ENCODE peak calls at places on chromosomes 12 and 14, in eight cellular contexts. One of them, this sample, is unnamed.

GRCh38 chr14:94936901-94937321 is 167.0 kb upstream of the GSC start:
- DNase-seq in LHCN-M2: no peak
- DNase-seq in HFFc6: no peak
- DNase-seq in GM04503: no peak
- DNase-seq in activated CD4-positive, alpha-beta T cell treated with anti-CD3 and anti-CD28 coated beads for 48 hours: no peak
- DNase-seq in GM18507: no peak
- DNase-seq in BE2C: no peak
- DNase-seq in AG04450: no peak
- DNase-seq in this sample: no peak

GRCh38 chr12:112126000-112126431 is 656 bp downstream of the TRAFD1 start:
- DNase-seq in LHCN-M2: no peak
- DNase-seq in HFFc6: no peak
- DNase-seq in GM04503: no peak
- DNase-seq in activated CD4-positive, alpha-beta T cell treated with anti-CD3 and anti-CD28 coated beads for 48 hours: no peak
- DNase-seq in GM18507: no peak
- DNase-seq in BE2C: no peak
- DNase-seq in AG04450: no peak
- DNase-seq in this sample: no peak

GRCh38 chr12:114355389-114356088 is 50.4 kb downstream of the TBX5 start:
- DNase-seq in LHCN-M2: no peak
- DNase-seq in HFFc6: no peak
- DNase-seq in GM04503: no peak
- DNase-seq in activated CD4-positive, alpha-beta T cell treated with anti-CD3 and anti-CD28 coated beads for 48 hours: peak
- DNase-seq in GM18507: no peak
- DNase-seq in BE2C: peak
- DNase-seq in AG04450: no peak
- DNase-seq in this sample: no peak

GRCh38 chr14:29242755-29243340 is 476.3 kb downstream of the FOXG1 start:
- DNase-seq in LHCN-M2: no peak
- DNase-seq in HFFc6: no peak
- DNase-seq in GM04503: no peak
- DNase-seq in activated CD4-positive, alpha-beta T cell treated with anti-CD3 and anti-CD28 coated beads for 48 hours: no peak
- DNase-seq in GM18507: no peak
- DNase-seq in BE2C: no peak
- DNase-seq in AG04450: no peak
- DNase-seq in this sample: no peak

GRCh38 chr12:4292266-4293063 is 18.9 kb downstream of the CCND2 start:
- DNase-seq in LHCN-M2: no peak
- DNase-seq in HFFc6: no peak
- DNase-seq in GM04503: no peak
- DNase-seq in activated CD4-positive, alpha-beta T cell treated with anti-CD3 and anti-CD28 coated beads for 48 hours: peak
- DNase-seq in GM18507: no peak
- DNase-seq in BE2C: no peak
- DNase-seq in AG04450: no peak
- DNase-seq in this sample: no peak

GRCh38 chr14:73465833-73466532 is 7.6 kb upstream of the NUMB start:
- DNase-seq in LHCN-M2: no peak
- DNase-seq in HFFc6: no peak
- DNase-seq in GM04503: no peak
- DNase-seq in activated CD4-positive, alpha-beta T cell treated with anti-CD3 and anti-CD28 coated beads for 48 hours: no peak
- DNase-seq in GM18507: no peak
- DNase-seq in BE2C: no peak
- DNase-seq in AG04450: no peak
- DNase-seq in this sample: no peak

GRCh38 chr14:20343855-20344205 is 395 bp downstream of the PARP2 start:
- DNase-seq in LHCN-M2: peak
- DNase-seq in HFFc6: peak
- DNase-seq in GM04503: no peak
- DNase-seq in activated CD4-positive, alpha-beta T cell treated with anti-CD3 and anti-CD28 coated beads for 48 hours: no peak
- DNase-seq in GM18507: no peak
- DNase-seq in BE2C: no peak
- DNase-seq in AG04450: no peak
- DNase-seq in this sample: no peak

GRCh38 chr12:48349471-48349870 is 1.2 kb downstream of the ZNF641 start:
- DNase-seq in LHCN-M2: peak
- DNase-seq in HFFc6: no peak
- DNase-seq in GM04503: no peak
- DNase-seq in activated CD4-positive, alpha-beta T cell treated with anti-CD3 and anti-CD28 coated beads for 48 hours: no peak
- DNase-seq in GM18507: no peak
- DNase-seq in BE2C: no peak
- DNase-seq in AG04450: no peak
- DNase-seq in this sample: no peak

GRCh38 chr14:51501746-51502145 is 150.0 kb upstream of the FRMD6 start:
- DNase-seq in LHCN-M2: peak
- DNase-seq in HFFc6: no peak
- DNase-seq in GM04503: no peak
- DNase-seq in activated CD4-positive, alpha-beta T cell treated with anti-CD3 and anti-CD28 coated beads for 48 hours: no peak
- DNase-seq in GM18507: no peak
- DNase-seq in BE2C: no peak
- DNase-seq in AG04450: no peak
- DNase-seq in this sample: no peak

GRCh38 chr12:47789712-47790489 is 16.9 kb downstream of the SLC48A1 start:
- DNase-seq in LHCN-M2: no peak
- DNase-seq in HFFc6: no peak
- DNase-seq in GM04503: no peak
- DNase-seq in activated CD4-positive, alpha-beta T cell treated with anti-CD3 and anti-CD28 coated beads for 48 hours: no peak
- DNase-seq in GM18507: no peak
- DNase-seq in BE2C: no peak
- DNase-seq in AG04450: no peak
- DNase-seq in this sample: no peak

GRCh38 chr14:64704145-64704742 is at the start of gene PLEKHG3:
- DNase-seq in LHCN-M2: peak
- DNase-seq in HFFc6: peak
- DNase-seq in GM04503: no peak
- DNase-seq in activated CD4-positive, alpha-beta T cell treated with anti-CD3 and anti-CD28 coated beads for 48 hours: peak
- DNase-seq in GM18507: no peak
- DNase-seq in BE2C: peak
- DNase-seq in AG04450: peak
- DNase-seq in this sample: no peak

GRCh38 chr12:28130625-28131598 is 59.3 kb upstream of the CCDC91 start:
- DNase-seq in LHCN-M2: peak
- DNase-seq in HFFc6: peak
- DNase-seq in GM04503: peak
- DNase-seq in activated CD4-positive, alpha-beta T cell treated with anti-CD3 and anti-CD28 coated beads for 48 hours: no peak
- DNase-seq in GM18507: no peak
- DNase-seq in BE2C: no peak
- DNase-seq in AG04450: peak
- DNase-seq in this sample: peak

GRCh38 chr14:68599896-68600620 is 192.8 kb downstream of the ZFP36L1 start:
- DNase-seq in LHCN-M2: no peak
- DNase-seq in HFFc6: no peak
- DNase-seq in GM04503: no peak
- DNase-seq in activated CD4-positive, alpha-beta T cell treated with anti-CD3 and anti-CD28 coated beads for 48 hours: no peak
- DNase-seq in GM18507: no peak
- DNase-seq in BE2C: peak
- DNase-seq in AG04450: no peak
- DNase-seq in this sample: no peak

GRCh38 chr14:75044322-75044721 is 6.9 kb downstream of the MLH3 start:
- DNase-seq in LHCN-M2: peak
- DNase-seq in HFFc6: peak
- DNase-seq in GM04503: no peak
- DNase-seq in activated CD4-positive, alpha-beta T cell treated with anti-CD3 and anti-CD28 coated beads for 48 hours: no peak
- DNase-seq in GM18507: no peak
- DNase-seq in BE2C: no peak
- DNase-seq in AG04450: no peak
- DNase-seq in this sample: no peak

GRCh38 chr14:75070383-75070782 is 942 bp downstream of the ZC2HC1C start:
- DNase-seq in LHCN-M2: no peak
- DNase-seq in HFFc6: no peak
- DNase-seq in GM04503: no peak
- DNase-seq in activated CD4-positive, alpha-beta T cell treated with anti-CD3 and anti-CD28 coated beads for 48 hours: no peak
- DNase-seq in GM18507: no peak
- DNase-seq in BE2C: no peak
- DNase-seq in AG04450: no peak
- DNase-seq in this sample: no peak

GRCh38 chr12:24631691-24632090 is 317.2 kb downstream of the BCAT1 start:
- DNase-seq in LHCN-M2: no peak
- DNase-seq in HFFc6: no peak
- DNase-seq in GM04503: no peak
- DNase-seq in activated CD4-positive, alpha-beta T cell treated with anti-CD3 and anti-CD28 coated beads for 48 hours: no peak
- DNase-seq in GM18507: no peak
- DNase-seq in BE2C: no peak
- DNase-seq in AG04450: no peak
- DNase-seq in this sample: no peak

GRCh38 chr12:14995583-14996425 is 23.0 kb downstream of the PDE6H start:
- DNase-seq in LHCN-M2: peak
- DNase-seq in HFFc6: peak
- DNase-seq in GM04503: no peak
- DNase-seq in activated CD4-positive, alpha-beta T cell treated with anti-CD3 and anti-CD28 coated beads for 48 hours: no peak
- DNase-seq in GM18507: no peak
- DNase-seq in BE2C: no peak
- DNase-seq in AG04450: peak
- DNase-seq in this sample: peak

GRCh38 chr14:93811020-93811419 is 22.7 kb upstream of the PRIMA1 start:
- DNase-seq in LHCN-M2: no peak
- DNase-seq in HFFc6: no peak
- DNase-seq in GM04503: no peak
- DNase-seq in activated CD4-positive, alpha-beta T cell treated with anti-CD3 and anti-CD28 coated beads for 48 hours: no peak
- DNase-seq in GM18507: no peak
- DNase-seq in BE2C: no peak
- DNase-seq in AG04450: no peak
- DNase-seq in this sample: no peak

GRCh38 chr12:42625611-42626010 is 36.1 kb upstream of the PRICKLE1 start:
- DNase-seq in LHCN-M2: peak
- DNase-seq in HFFc6: no peak
- DNase-seq in GM04503: no peak
- DNase-seq in activated CD4-positive, alpha-beta T cell treated with anti-CD3 and anti-CD28 coated beads for 48 hours: no peak
- DNase-seq in GM18507: no peak
- DNase-seq in BE2C: peak
- DNase-seq in AG04450: no peak
- DNase-seq in this sample: no peak

GRCh38 chr12:1220127-1221092 is 229.4 kb downstream of the ERC1 start:
- DNase-seq in LHCN-M2: no peak
- DNase-seq in HFFc6: no peak
- DNase-seq in GM04503: no peak
- DNase-seq in activated CD4-positive, alpha-beta T cell treated with anti-CD3 and anti-CD28 coated beads for 48 hours: no peak
- DNase-seq in GM18507: no peak
- DNase-seq in BE2C: no peak
- DNase-seq in AG04450: no peak
- DNase-seq in this sample: no peak

GRCh38 chr12:108609535-108610335 is 11.9 kb upstream of the TMEM119 start:
- DNase-seq in LHCN-M2: peak
- DNase-seq in HFFc6: peak
- DNase-seq in GM04503: peak
- DNase-seq in activated CD4-positive, alpha-beta T cell treated with anti-CD3 and anti-CD28 coated beads for 48 hours: no peak
- DNase-seq in GM18507: no peak
- DNase-seq in BE2C: no peak
- DNase-seq in AG04450: peak
- DNase-seq in this sample: no peak

GRCh38 chr12:94813314-94813713 is 163.0 kb upstream of the TMCC3 start:
- DNase-seq in LHCN-M2: no peak
- DNase-seq in HFFc6: no peak
- DNase-seq in GM04503: no peak
- DNase-seq in activated CD4-positive, alpha-beta T cell treated with anti-CD3 and anti-CD28 coated beads for 48 hours: no peak
- DNase-seq in GM18507: no peak
- DNase-seq in BE2C: no peak
- DNase-seq in AG04450: no peak
- DNase-seq in this sample: no peak

GRCh38 chr12:46831335-46832083 is 5.7 kb upstream of the SLC38A4 start:
- DNase-seq in LHCN-M2: no peak
- DNase-seq in HFFc6: no peak
- DNase-seq in GM04503: no peak
- DNase-seq in activated CD4-positive, alpha-beta T cell treated with anti-CD3 and anti-CD28 coated beads for 48 hours: peak
- DNase-seq in GM18507: no peak
- DNase-seq in BE2C: no peak
- DNase-seq in AG04450: no peak
- DNase-seq in this sample: no peak

GRCh38 chr12:48779869-48780268 is 9.0 kb downstream of the ADCY6 start:
- DNase-seq in LHCN-M2: peak
- DNase-seq in HFFc6: peak
- DNase-seq in GM04503: no peak
- DNase-seq in activated CD4-positive, alpha-beta T cell treated with anti-CD3 and anti-CD28 coated beads for 48 hours: no peak
- DNase-seq in GM18507: no peak
- DNase-seq in BE2C: no peak
- DNase-seq in AG04450: no peak
- DNase-seq in this sample: no peak

GRCh38 chr12:104106965-104107364 is 31.0 kb downstream of the NFYB start:
- DNase-seq in LHCN-M2: no peak
- DNase-seq in HFFc6: no peak
- DNase-seq in GM04503: no peak
- DNase-seq in activated CD4-positive, alpha-beta T cell treated with anti-CD3 and anti-CD28 coated beads for 48 hours: no peak
- DNase-seq in GM18507: no peak
- DNase-seq in BE2C: no peak
- DNase-seq in AG04450: no peak
- DNase-seq in this sample: no peak

GRCh38 chr12:121190523-121191031 is 19.4 kb upstream of the P2RX4 start:
- DNase-seq in LHCN-M2: peak
- DNase-seq in HFFc6: peak
- DNase-seq in GM04503: peak
- DNase-seq in activated CD4-positive, alpha-beta T cell treated with anti-CD3 and anti-CD28 coated beads for 48 hours: no peak
- DNase-seq in GM18507: no peak
- DNase-seq in BE2C: no peak
- DNase-seq in AG04450: peak
- DNase-seq in this sample: no peak

GRCh38 chr14:26849514-26849913 is 251.7 kb upstream of the NOVA1 start:
- DNase-seq in LHCN-M2: no peak
- DNase-seq in HFFc6: no peak
- DNase-seq in GM04503: no peak
- DNase-seq in activated CD4-positive, alpha-beta T cell treated with anti-CD3 and anti-CD28 coated beads for 48 hours: no peak
- DNase-seq in GM18507: no peak
- DNase-seq in BE2C: no peak
- DNase-seq in AG04450: no peak
- DNase-seq in this sample: no peak

GRCh38 chr12:80714055-80714454 is 2.7 kb upstream of the MYF5 start:
- DNase-seq in LHCN-M2: peak
- DNase-seq in HFFc6: no peak
- DNase-seq in GM04503: no peak
- DNase-seq in activated CD4-positive, alpha-beta T cell treated with anti-CD3 and anti-CD28 coated beads for 48 hours: no peak
- DNase-seq in GM18507: no peak
- DNase-seq in BE2C: no peak
- DNase-seq in AG04450: no peak
- DNase-seq in this sample: no peak